ENCODE peak calls at places on chromosomes 6 and 20, in nine cellular contexts. N is CD4-positive, alpha-beta T cell; I is fibroblast of the aortic adventitia; P is A172; B is ovary; R is cardiac fibroblast; Y is occipital lobe; J is activated B cell treated with CpG ODN at 0.5 μM for 24 hours; M is EH. Z is an unnamed sample.

GRCh38 chr6:1617466-1618304 is 8.0 kb downstream of the FOXC1 start:
- DNase-seq in P (no peak), I (peak), M (no peak), Y (no peak), R (no peak), J (no peak), B (no peak), N (no peak), Z (no peak)

GRCh38 chr20:37356387-37356786 is 10.4 kb downstream of the SRC start:
- DNase-seq in M (peak), B (no peak), N (no peak), R (peak), Y (no peak), I (no peak), J (no peak), P (peak), Z (no peak)

GRCh38 chr20:922781-923180 is 6.6 kb upstream of the ANGPT4 start:
- DNase-seq in P (no peak), M (no peak), Y (no peak), B (peak), J (no peak), R (no peak), N (no peak), I (no peak), Z (no peak)

GRCh38 chr6:126252154-126252553 is 87.8 kb upstream of the CENPW start:
- DNase-seq in B (no peak), M (no peak), J (no peak), I (no peak), Y (no peak), R (no peak), N (no peak), P (no peak), Z (no peak)

GRCh38 chr6:150336299-150336698 is 32.5 kb upstream of the IYD start:
- DNase-seq in R (peak), P (peak), B (no peak), J (no peak), M (peak), Y (no peak), I (peak), N (no peak), Z (peak)

GRCh38 chr6:56040271-56040670 is 164.9 kb upstream of the BMP5 start:
- DNase-seq in J (no peak), I (peak), B (no peak), R (peak), N (no peak), Y (no peak), P (no peak), M (peak), Z (peak)

GRCh38 chr20:40882173-40882572 is 146.4 kb upstream of the TOP1 start:
- DNase-seq in J (no peak), N (no peak), I (no peak), B (no peak), R (no peak), Y (no peak), M (no peak), P (no peak), Z (no peak)

GRCh38 chr6:117267766-117268534 is 2.6 kb downstream of the VGLL2 start:
- DNase-seq in B (no peak), J (no peak), P (no peak), I (no peak), M (no peak), N (no peak), Y (no peak), R (no peak), Z (no peak)

GRCh38 chr6:5423251-5423650 is 161.9 kb downstream of the FARS2 start:
- DNase-seq in P (no peak), B (no peak), M (no peak), R (no peak), J (no peak), N (no peak), I (no peak), Y (no peak), Z (no peak)